ENCODE peak calls at places on chromosomes 2 and 18, in four cellular contexts. X, P, U and R are unnamed samples.

GRCh38 chr2:163187119-163187518 is 348.6 kb upstream of the KCNH7 start:
- DNase-seq in X (no peak), P (no peak), U (no peak), R (no peak)

GRCh38 chr2:238080518-238080917 is 19.6 kb upstream of the ESPNL start:
- DNase-seq in X (no peak), P (no peak), U (no peak), R (no peak)

GRCh38 chr2:39696072-39696471 is 30.4 kb downstream of the TMEM178A start:
- DNase-seq in X (peak), P (no peak), U (peak), R (no peak)

GRCh38 chr2:144275340-144275739 is 244.6 kb downstream of the ZEB2 start:
- DNase-seq in X (no peak), P (no peak), U (no peak), R (no peak)

GRCh38 chr2:52918551-52918950 is 849.1 kb upstream of the CHAC2 start:
- DNase-seq in X (peak), P (no peak), U (no peak), R (no peak)

GRCh38 chr2:68594674-68595492 is 48.5 kb upstream of the PROKR1 start:
- DNase-seq in X (peak), P (no peak), U (peak), R (no peak)

GRCh38 chr2:109132626-109133025 is 3.6 kb downstream of the SH3RF3 start:
- DNase-seq in X (no peak), P (no peak), U (no peak), R (no peak)

GRCh38 chr2:216855614-216856013 is 4.2 kb downstream of the TNP1 start:
- DNase-seq in X (no peak), P (no peak), U (no peak), R (no peak)

GRCh38 chr2:96957299-96957698 is 29.1 kb downstream of the FAM178B start:
- DNase-seq in X (no peak), P (no peak), U (no peak), R (no peak)

GRCh38 chr2:24855703-24856102 is 62.5 kb downstream of the CENPO start:
- DNase-seq in X (peak), P (no peak), U (no peak), R (no peak)

GRCh38 chr2:191020742-191021381 is 6.9 kb upstream of the STAT1 start:
- DNase-seq in X (peak), P (peak), U (no peak), R (no peak)

GRCh38 chr2:182650704-182651103 is 65.4 kb upstream of the DNAJC10 start:
- DNase-seq in X (peak), P (no peak), U (peak), R (no peak)

GRCh38 chr2:183532514-183532913 is 408.3 kb downstream of the NUP35 start:
- DNase-seq in X (peak), P (no peak), U (no peak), R (no peak)

GRCh38 chr2:45925636-45926350 is 274.3 kb downstream of the PRKCE start:
- DNase-seq in X (no peak), P (no peak), U (no peak), R (no peak)

GRCh38 chr2:88442061-88442460 is 10.4 kb downstream of the FOXI3 start:
- DNase-seq in X (no peak), P (no peak), U (no peak), R (no peak)

GRCh38 chr18:48024009-48024512 is 93.6 kb upstream of the SMAD2 start:
- DNase-seq in X (no peak), P (no peak), U (no peak), R (no peak)

GRCh38 chr2:41966920-41967319 is 80.9 kb upstream of the PKDCC start:
- DNase-seq in X (no peak), P (peak), U (no peak), R (peak)

GRCh38 chr2:150486539-150487484 is 655 bp downstream of the RND3 start:
- DNase-seq in X (peak), P (no peak), U (peak), R (peak)

GRCh38 chr2:8676915-8677645 is 4.8 kb upstream of the ID2 start:
- DNase-seq in X (no peak), P (no peak), U (no peak), R (peak)

GRCh38 chr2:210399440-210400041 is 77.0 kb downstream of the LANCL1 start:
- DNase-seq in X (peak), P (no peak), U (peak), R (no peak)

GRCh38 chr2:11692966-11693521 is 23.0 kb upstream of the NTSR2 start:
- DNase-seq in X (peak), P (peak), U (peak), R (peak)

GRCh38 chr18:79912994-79913831 is 38.2 kb downstream of the SLC66A2 start:
- DNase-seq in X (no peak), P (no peak), U (no peak), R (no peak)

GRCh38 chr2:12064153-12064552 is 317.7 kb downstream of the LPIN1 start:
- DNase-seq in X (no peak), P (no peak), U (no peak), R (no peak)

GRCh38 chr18:3119401-3120323 is 100.1 kb downstream of the MYOM1 start:
- DNase-seq in X (peak), P (no peak), U (no peak), R (no peak)

GRCh38 chr2:142153601-142154000 is 22.8 kb upstream of the LRP1B start:
- DNase-seq in X (no peak), P (no peak), U (no peak), R (no peak)

GRCh38 chr2:19667085-19667484 is 234.7 kb downstream of the TTC32 start:
- DNase-seq in X (peak), P (no peak), U (no peak), R (no peak)

GRCh38 chr2:84832772-84833461 is 48.0 kb downstream of the TRABD2A start:
- DNase-seq in X (no peak), P (peak), U (no peak), R (no peak)

GRCh38 chr2:179467111-179467510 is 202.5 kb upstream of the SESTD1 start:
- DNase-seq in X (peak), P (no peak), U (peak), R (no peak)

GRCh38 chr18:49648326-49648725 is 86.5 kb downstream of the LIPG start:
- DNase-seq in X (peak), P (no peak), U (no peak), R (no peak)

DNA sequence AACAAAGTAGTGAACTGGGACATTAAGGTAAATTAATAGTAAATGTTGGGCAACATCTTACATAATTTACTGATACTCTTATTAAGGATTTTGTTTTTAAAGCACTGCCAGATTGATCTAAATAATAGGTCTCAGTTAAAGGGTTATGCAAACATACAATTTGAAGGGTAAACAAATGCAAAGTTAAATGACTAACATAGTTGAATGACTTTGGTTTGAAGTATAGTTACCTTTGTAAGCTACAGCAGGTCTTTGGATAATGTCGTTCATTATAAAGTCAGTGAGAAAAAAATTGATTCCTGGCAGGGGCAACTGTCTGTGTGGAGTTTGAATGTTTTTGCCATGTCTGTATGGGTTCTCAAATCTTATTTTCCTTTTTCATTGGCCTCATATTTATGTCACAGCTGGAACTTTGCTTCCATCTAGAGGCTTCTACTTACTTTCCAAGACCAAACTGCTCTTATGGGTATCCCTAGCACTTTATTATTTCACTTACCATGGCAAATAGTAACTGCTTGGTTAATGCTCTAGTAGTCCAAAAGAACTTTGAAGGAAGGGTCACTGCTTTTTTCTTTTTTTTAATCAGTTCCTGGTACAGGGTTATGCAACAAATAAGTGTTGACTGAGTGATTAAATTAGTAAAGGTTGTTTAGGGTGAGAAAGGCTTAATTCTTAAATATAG is 107.8 kb downstream of the NBEAL1 start:
- DNase-seq in X (no peak), P (no peak), U (peak), R (no peak)
- TF ChIP-seq CTCF in X (no peak), P (no peak), U (no peak), R (no peak)

GRCh38 chr2:55419514-55420243 is at the start of gene CCDC88A:
- DNase-seq in X (peak), P (peak), U (peak), R (peak)
- TF ChIP-seq CTCF in X (no peak), P (peak), U (peak), R (no peak)

GRCh38 chr18:62399781-62400308 is 74.7 kb downstream of the TNFRSF11A start:
- DNase-seq in X (no peak), P (no peak), U (peak), R (no peak)
- TF ChIP-seq CTCF in X (peak), P (no peak), U (peak), R (no peak)

DNA sequence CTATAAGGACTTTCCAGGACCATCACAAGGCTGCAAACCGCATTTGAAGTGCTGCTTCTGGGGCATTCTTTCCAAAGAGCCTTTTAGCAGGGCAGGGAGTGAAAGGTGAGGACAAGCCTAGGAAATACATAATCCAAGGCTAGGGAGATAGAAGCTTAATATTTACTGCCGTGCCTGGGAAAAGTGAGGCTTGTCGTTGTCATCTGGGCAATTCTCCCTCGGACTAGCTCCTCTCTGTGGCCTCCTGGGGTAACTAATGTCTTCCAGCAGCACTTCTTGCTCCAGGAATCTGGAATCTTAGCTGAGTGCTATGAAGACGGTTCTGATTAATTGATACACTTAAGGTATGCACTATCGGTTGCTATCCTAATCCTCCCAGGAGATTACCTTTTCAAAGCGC is 69.3 kb upstream of the ATL2 start:
- DNase-seq in X (no peak), P (no peak), U (no peak), R (no peak)
- TF ChIP-seq CTCF in X (peak), P (no peak), U (no peak), R (no peak)

DNA sequence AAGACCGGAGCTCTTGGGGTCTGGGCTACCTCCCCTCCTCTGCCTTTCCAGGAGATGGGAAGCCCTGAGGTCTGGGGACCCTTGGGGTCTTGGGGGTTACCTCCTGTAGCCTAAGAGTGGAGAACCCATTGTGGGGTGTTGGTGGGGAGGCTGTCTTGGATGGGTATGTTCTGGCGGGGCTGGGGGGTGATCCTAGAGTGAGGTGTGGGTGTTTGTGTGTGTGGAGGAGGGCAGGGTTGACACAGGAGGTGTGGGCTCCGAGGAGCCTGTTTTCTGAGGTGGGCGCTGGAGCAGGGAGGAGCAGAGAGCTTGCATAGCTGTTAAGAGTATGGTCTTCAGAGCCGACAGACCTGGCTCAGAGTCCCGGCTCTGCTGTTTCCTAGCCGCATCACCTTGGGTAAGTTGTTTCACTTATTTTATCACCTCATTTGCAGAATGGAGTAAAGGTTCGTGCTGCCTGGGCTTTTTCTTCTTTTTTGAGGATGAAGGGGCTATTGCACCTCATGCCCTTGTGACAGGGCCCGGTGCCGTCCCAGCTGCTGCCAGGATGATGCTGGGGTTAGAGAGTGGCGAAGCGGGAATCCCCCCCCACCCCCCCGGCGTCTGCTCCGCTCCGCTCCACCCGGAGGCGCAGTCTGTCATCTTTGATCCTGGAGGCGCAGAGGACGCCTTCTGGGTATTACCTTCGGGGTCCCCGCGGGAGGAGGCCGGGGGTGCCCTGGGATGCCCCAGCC is 17.2 kb downstream of the TET3 start:
- DNase-seq in X (no peak), P (no peak), U (no peak), R (no peak)
- TF ChIP-seq CTCF in X (peak), P (no peak), U (no peak), R (no peak)

DNA sequence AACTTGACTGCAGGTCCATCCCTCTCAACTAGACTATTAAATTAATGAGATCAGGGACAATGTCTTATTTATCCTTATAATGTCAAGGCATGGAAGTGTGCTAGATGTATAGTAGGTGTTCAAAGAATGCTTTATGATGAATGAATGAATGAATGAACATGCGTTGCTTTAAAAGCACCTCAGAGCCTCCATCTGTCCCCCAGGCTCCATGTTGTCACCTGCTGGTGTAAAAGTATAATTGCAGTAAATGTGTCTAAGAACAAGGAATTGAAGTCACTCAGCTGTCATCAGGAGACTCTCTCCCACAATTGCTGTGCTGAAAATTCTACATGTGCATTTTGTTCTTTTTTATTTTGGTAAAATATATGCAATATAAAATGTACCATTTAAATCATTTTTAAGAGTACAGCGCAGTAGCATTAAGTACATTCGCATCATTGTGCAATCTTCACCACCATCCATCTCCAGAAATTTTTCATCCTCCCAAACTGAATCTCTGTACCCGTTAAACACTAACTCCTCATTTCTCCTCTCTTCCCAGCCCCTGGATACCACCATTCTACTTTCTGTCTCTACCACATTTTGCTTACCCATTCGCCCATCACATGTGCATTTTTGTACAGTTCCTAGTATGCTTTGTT is 52.6 kb downstream of the GNAL start:
- DNase-seq in X (peak), P (no peak), U (no peak), R (no peak)
- TF ChIP-seq CTCF in X (peak), P (no peak), U (peak), R (peak)

GRCh38 chr18:44796505-44797198 is 116.0 kb downstream of the SETBP1 start:
- DNase-seq in X (no peak), P (no peak), U (no peak), R (no peak)
- TF ChIP-seq CTCF in X (no peak), P (no peak), U (no peak), R (no peak)

GRCh38 chr2:232697059-232697806 is at the start of gene GIGYF2:
- DNase-seq in X (peak), P (peak), U (peak), R (peak)
- TF ChIP-seq CTCF in X (no peak), P (no peak), U (no peak), R (peak)

GRCh38 chr18:76273036-76273545 is 222.0 kb downstream of the ZNF516 start:
- DNase-seq in X (no peak), P (no peak), U (no peak), R (no peak)

GRCh38 chr18:76275913-76276312 is 219.1 kb downstream of the ZNF516 start:
- DNase-seq in X (no peak), P (no peak), U (no peak), R (no peak)

GRCh38 chr18:76273956-76274355 is 221.1 kb downstream of the ZNF516 start:
- DNase-seq in X (no peak), P (no peak), U (no peak), R (no peak)

DNA sequence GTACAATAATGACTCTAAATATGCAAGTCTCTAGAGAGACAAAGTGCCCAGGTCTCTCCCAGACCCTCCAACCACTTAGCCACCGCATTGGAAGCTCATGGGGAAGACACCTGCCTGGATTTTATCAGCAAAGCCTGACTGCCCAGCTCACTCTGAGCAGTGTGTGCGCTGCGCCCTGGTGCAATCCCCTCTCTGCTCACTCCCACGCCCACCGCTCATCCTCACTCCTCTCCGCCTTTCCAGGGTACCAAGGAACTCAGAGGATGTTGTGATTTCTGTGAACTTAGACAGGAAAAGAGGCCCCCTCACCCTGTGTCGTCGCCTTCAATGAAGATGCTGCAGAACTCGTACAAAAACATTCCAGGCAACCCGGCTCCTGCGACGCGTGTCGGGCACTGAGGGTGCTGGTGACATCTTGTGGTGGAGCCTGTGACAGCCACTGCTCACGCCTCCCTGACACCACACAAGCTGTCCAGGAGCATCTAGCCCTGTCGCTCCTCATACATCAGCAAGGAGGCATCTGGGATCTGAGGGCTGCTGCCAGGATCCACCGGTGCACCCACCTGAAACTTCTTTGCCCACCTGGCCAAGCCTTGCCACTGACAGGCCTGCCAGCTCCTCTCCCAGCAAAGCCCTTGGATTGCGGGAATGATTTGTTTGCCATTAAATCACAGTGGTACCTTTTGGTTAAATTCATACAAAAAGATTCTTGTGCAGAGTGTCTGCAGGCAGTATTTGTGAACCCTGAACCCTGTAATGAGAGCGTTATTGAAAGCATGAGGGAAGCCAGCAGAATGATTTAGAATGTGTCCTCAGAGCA is 220.4 kb downstream of the ZNF516 start:
- DNase-seq in X (no peak), P (no peak), U (no peak), R (no peak)
- TF ChIP-seq CTCF in X (no peak), P (no peak), U (no peak), R (peak)

GRCh38 chr18:78875268-78875997 is 104.2 kb upstream of the SALL3 start:
- DNase-seq in X (peak), P (no peak), U (no peak), R (no peak)
- TF ChIP-seq CTCF in X (peak), P (no peak), U (peak), R (no peak)